ENCODE peak calls at places on chromosomes 6 and 20, in ten cellular contexts. D is A673; V is AG04449; K is SW 1271; U is stimulated activated CD8-positive, alpha-beta memory T cell treated with anti-CD3 and anti-CD28 coated beads, Interleukin-7, amount 100 ng/mL, for 4 hours; F is HEK293T; B is nephron progenitor cell; W is AG04450; C is NAMALWA; J is A549. G is an unnamed sample.

GRCh38 chr6:3186974-3187382 is 29.6 kb upstream of the TUBB2A start:
- DNase-seq in K (no peak), B (no peak), D (no peak), C (no peak), J (no peak), W (no peak), F (no peak), U (no peak), V (no peak), G (peak; percentile 79)

GRCh38 chr20:47610247-47610944 is 108.7 kb downstream of the NCOA3 start:
- DNase-seq in F (no peak), B (no peak), D (peak; percentile 27), U (peak; percentile 88), W (peak; percentile 34), V (peak; percentile 50), K (peak; percentile 47), C (no peak), J (peak; percentile 71), G (peak; percentile 46)

GRCh38 chr6:15952231-15953151 is 176.4 kb upstream of the MYLIP start:
- DNase-seq in W (no peak), F (no peak), J (no peak), K (no peak), B (no peak), U (no peak), D (no peak), C (no peak), V (no peak), G (no peak)

GRCh38 chr6:136723780-136724179 is 68.5 kb downstream of the MAP3K5 start:
- DNase-seq in V (no peak), C (peak; percentile 83), F (no peak), K (no peak), D (peak; percentile 44), U (peak; percentile 57), W (no peak), B (no peak), J (no peak), G (peak; percentile 38)

GRCh38 chr6:159693894-159694545 is 979 bp upstream of the SOD2 start:
- DNase-seq in C (peak; percentile 34), V (no peak), J (no peak), U (no peak), B (no peak), W (no peak), D (no peak), F (no peak), K (no peak), G (no peak)

GRCh38 chr6:166977626-166978550 is 21.3 kb upstream of the CEP43 start:
- DNase-seq in J (no peak), V (no peak), D (peak; percentile 71), C (no peak), K (no peak), B (no peak), F (no peak), U (no peak), W (no peak), G (no peak)

GRCh38 chr6:33427585-33428218 is 7.8 kb downstream of the SYNGAP1 start:
- DNase-seq in D (peak; percentile 35), C (peak; percentile 56), B (peak; percentile 77), K (no peak), V (no peak), J (peak; percentile 18), W (no peak), U (no peak), F (peak; percentile 51), G (no peak)

GRCh38 chr20:52494244-52494643 is 302.7 kb upstream of the ZFP64 start:
- DNase-seq in U (peak; percentile 59), F (no peak), D (peak; percentile 25), J (peak; percentile 10), B (no peak), K (no peak), C (no peak), V (peak; percentile 95), W (peak; percentile 79), G (no peak)

GRCh38 chr6:131910956-131911355 is 40.2 kb downstream of the CCN2 start:
- DNase-seq in V (no peak), C (no peak), K (no peak), J (no peak), B (no peak), D (peak; percentile 21), U (no peak), W (no peak), F (no peak), G (no peak)

GRCh38 chr6:108564178-108564577 is 3.5 kb downstream of the FOXO3 start:
- DNase-seq in J (no peak), D (no peak), C (no peak), U (no peak), K (no peak), B (no peak), F (no peak), W (no peak), V (peak; percentile 97), G (peak; percentile 59)

GRCh38 chr6:4533576-4533975 is 242.6 kb upstream of the CDYL start:
- DNase-seq in K (no peak), W (no peak), J (no peak), B (no peak), U (no peak), D (no peak), V (no peak), F (no peak), C (no peak), G (no peak)

GRCh38 chr20:58888521-58889333 is 36.2 kb downstream of the GNAS start:
- DNase-seq in K (peak; percentile 67), V (no peak), W (no peak), U (peak; percentile 71), J (no peak), F (peak; percentile 71), D (peak; percentile 83), B (peak; percentile 79), C (peak; percentile 78), G (peak; percentile 91)

GRCh38 chr6:45678063-45678620 is 300.4 kb upstream of the SUPT3H start:
- DNase-seq in W (no peak), K (no peak), F (no peak), B (no peak), D (no peak), C (no peak), U (no peak), J (no peak), V (no peak), G (no peak)

GRCh38 chr20:62737271-62737761 is 28.7 kb downstream of the NTSR1 start:
- DNase-seq in J (no peak), V (no peak), K (no peak), F (no peak), D (no peak), B (no peak), C (no peak), W (no peak), U (no peak), G (no peak)

GRCh38 chr6:152232494-152233151 is 404.5 kb downstream of the SYNE1 start:
- DNase-seq in C (no peak), B (no peak), J (no peak), V (no peak), W (no peak), D (peak; percentile 49), F (no peak), K (no peak), U (no peak), G (no peak)

GRCh38 chr6:15897063-15897934 is 231.6 kb upstream of the MYLIP start:
- DNase-seq in J (no peak), C (no peak), F (no peak), V (no peak), U (no peak), W (no peak), B (no peak), K (no peak), D (no peak), G (no peak)

GRCh38 chr6:55643868-55644267 is 64.9 kb upstream of the HMGCLL1 start:
- DNase-seq in D (peak; percentile 6), U (no peak), W (no peak), V (no peak), F (no peak), B (no peak), K (no peak), C (no peak), J (no peak), G (no peak)

GRCh38 chr6:145318952-145319351 is 416.4 kb downstream of the EPM2A start:
- DNase-seq in C (no peak), J (no peak), W (no peak), F (no peak), D (no peak), B (no peak), V (no peak), U (no peak), K (no peak), G (no peak)

G was measured in GM06990.